ENCODE peak calls at places on chromosomes 7 and 10, in four cellular contexts. H, M, Q and R are unnamed samples.
A peak's percentile ranks its signal among the peaks of the same experiment; 100 is the strongest.

GRCh38 chr10:13627459-13628310 is 40.9 kb downstream of the PRPF18 start:
- DNase-seq in H (no peak), Q (no peak), M (peak; percentile 3), R (no peak)

GRCh38 chr10:91745086-91745831 is 53.0 kb upstream of the TNKS2 start:
- DNase-seq in Q (no peak), M (peak; percentile 12), H (no peak), R (no peak)

GRCh38 chr7:4702961-4703512 is 20.9 kb downstream of the FOXK1 start:
- DNase-seq in M (no peak), Q (no peak), H (no peak), R (no peak)

GRCh38 chr10:9625266-9625776 is 1392.4 kb upstream of the CELF2 start:
- DNase-seq in H (no peak), M (no peak), Q (no peak), R (no peak)

GRCh38 chr7:92456241-92456640 is 9.0 kb downstream of the GATAD1 start:
- DNase-seq in M (peak; percentile 71), H (no peak), Q (no peak), R (no peak)

GRCh38 chr7:28662236-28662635 is 249.9 kb downstream of the CREB5 start:
- DNase-seq in H (no peak), Q (peak; percentile 26), M (no peak), R (no peak)

GRCh38 chr7:31487071-31487470 is 26.8 kb upstream of the ITPRID1 start:
- DNase-seq in M (no peak), H (no peak), Q (no peak), R (no peak)

GRCh38 chr10:11551915-11552602 is 59.4 kb downstream of the USP6NL start:
- DNase-seq in M (peak; percentile 87), H (no peak), Q (no peak), R (no peak)

GRCh38 chr10:80535671-80536360 is 1.9 kb upstream of the SH2D4B start:
- DNase-seq in Q (peak; percentile 87), M (peak; percentile 59), H (peak; percentile 90), R (peak; percentile 84)

GRCh38 chr10:99952799-99953198 is 56.9 kb downstream of the DNMBP start:
- DNase-seq in M (no peak), Q (no peak), H (no peak), R (no peak)

GRCh38 chr10:29517352-29517923 is 117.3 kb downstream of the SVIL start:
- DNase-seq in H (no peak), M (peak; percentile 32), Q (no peak), R (no peak)

GRCh38 chr10:94902080-94902479 is 36.4 kb upstream of the CYP2C9 start:
- DNase-seq in Q (no peak), H (no peak), M (no peak), R (no peak)

GRCh38 chr10:28794986-28795385 is 117.7 kb downstream of the BAMBI start:
- DNase-seq in H (no peak), M (no peak), Q (no peak), R (no peak)

GRCh38 chr10:120387326-120387725 is 69.7 kb upstream of the PLPP4 start:
- DNase-seq in M (peak; percentile 73), H (no peak), Q (no peak), R (no peak)

GRCh38 chr10:71141528-71141927 is 70.8 kb upstream of the UNC5B start:
- DNase-seq in M (no peak), H (no peak), Q (no peak), R (no peak)

GRCh38 chr7:116111429-116111828 is 80.9 kb upstream of the TFEC start:
- DNase-seq in Q (no peak), M (no peak), H (no peak), R (no peak)

GRCh38 chr7:2803755-2804154 is 40.4 kb downstream of the GNA12 start:
- DNase-seq in M (no peak), H (no peak), Q (no peak), R (no peak)

GRCh38 chr7:36021367-36021766 is 131.7 kb upstream of the EEPD1 start:
- DNase-seq in H (no peak), Q (no peak), M (no peak), R (no peak)
- TF ChIP-seq CTCF in H (no peak), Q (peak; percentile 55), M (peak; percentile 34), R (peak; percentile 67)

DNA sequence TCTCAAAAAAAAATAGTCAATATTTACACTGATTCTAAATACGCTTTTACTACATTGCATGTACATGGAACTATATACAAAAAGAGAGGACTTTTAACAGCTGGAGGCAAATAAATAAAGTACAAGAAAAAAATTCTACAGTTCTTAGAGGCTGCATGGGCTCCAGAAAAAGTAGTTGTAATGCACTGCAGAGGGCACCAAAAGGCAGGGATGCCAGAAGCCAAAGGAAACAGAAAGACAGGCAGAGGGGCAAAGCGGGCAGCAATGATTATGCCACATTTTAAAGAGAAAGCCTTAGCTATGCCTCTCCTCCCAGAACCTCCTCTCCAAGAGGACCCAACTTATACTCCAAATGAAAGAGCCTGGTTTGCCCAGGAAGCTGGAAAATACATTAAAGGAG is 11.6 kb upstream of the ADCK2 start:
- DNase-seq in Q (no peak), H (peak; percentile 3), M (no peak), R (no peak)
- TF ChIP-seq CTCF in Q (no peak), H (no peak), M (peak; percentile 28), R (peak; percentile 75)

DNA sequence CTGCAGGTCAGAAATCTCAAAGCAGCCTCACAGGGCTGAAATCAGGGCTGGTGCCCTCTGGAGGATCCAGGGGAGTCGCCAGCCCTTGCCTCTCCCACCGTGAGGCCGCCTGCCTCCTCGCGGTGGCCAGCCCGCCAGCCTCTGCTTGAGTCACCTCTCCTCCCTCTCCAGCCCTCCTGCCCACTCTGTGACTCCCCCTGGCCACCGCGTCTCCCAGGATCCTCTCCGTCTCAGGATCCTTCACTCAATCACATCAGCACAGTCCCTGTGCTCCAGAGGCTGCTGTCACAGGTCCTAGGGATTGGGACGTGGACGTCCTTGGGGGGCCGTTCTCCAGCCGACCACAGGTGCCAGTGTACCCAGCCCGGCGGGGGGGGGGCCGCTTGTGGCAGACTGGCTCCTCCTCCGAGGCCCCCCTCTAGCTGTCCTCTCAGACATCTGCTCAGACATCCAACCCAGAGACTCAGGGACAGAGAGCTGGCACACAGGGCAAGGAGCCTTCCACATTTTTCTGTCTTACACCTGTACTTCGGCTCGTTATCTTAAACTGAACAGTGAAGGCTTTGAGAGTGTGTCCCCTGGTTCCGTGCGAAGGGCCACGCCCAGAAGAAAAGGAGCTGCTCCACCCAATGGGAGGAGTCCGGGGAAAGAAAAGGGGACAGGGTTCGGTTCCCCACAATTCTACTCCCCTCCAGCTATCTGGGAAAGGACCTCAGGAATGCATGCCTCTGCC is 9.4 kb upstream of the PPP2R2D start:
- DNase-seq in Q (no peak), H (no peak), M (no peak), R (peak; percentile 90)
- TF ChIP-seq CTCF in Q (no peak), H (no peak), M (peak; percentile 5), R (peak; percentile 66)

GRCh38 chr10:110162749-110163148 is 44.7 kb upstream of the MXI1 start:
- DNase-seq in H (peak; percentile 60), Q (no peak), M (no peak), R (no peak)
- TF ChIP-seq CTCF in H (no peak), Q (no peak), M (no peak), R (no peak)

GRCh38 chr7:108094933-108095710 is 35.0 kb downstream of the LAMB4 start:
- DNase-seq in M (peak; percentile 89), H (no peak), Q (no peak), R (no peak)
- TF ChIP-seq CTCF in M (no peak), H (no peak), Q (no peak), R (no peak)